ENCODE peak calls at places on chromosomes 4 and X, in four cellular contexts. P is mucosa of descending colon, B is AG08396, R is adrenal gland. H is an unnamed sample.

GRCh38 chr4:156923525-156923924 is 48.1 kb downstream of the PDGFC start:
- DNase-seq in R (no peak), B (no peak), P (no peak), H (no peak)

GRCh38 chr4:48910511-48910910 is 3.9 kb upstream of the OCIAD2 start:
- DNase-seq in P (no peak), R (no peak), B (no peak), H (no peak)

GRCh38 chr4:1984406-1985191 is 24.2 kb downstream of the NELFA start:
- DNase-seq in R (no peak), P (no peak), B (no peak), H (no peak)

GRCh38 chr4:38177792-38178665 is 217.8 kb downstream of the PTTG2 start:
- DNase-seq in R (no peak), B (no peak), P (peak), H (no peak)

GRCh38 chrX:23373129-23373804 is 38.6 kb downstream of the PTCHD1 start:
- DNase-seq in R (no peak), B (peak), P (no peak), H (no peak)

GRCh38 chr4:122469457-122469856 is 12.9 kb upstream of the IL2 start:
- DNase-seq in P (no peak), R (no peak), B (no peak), H (no peak)

GRCh38 chr4:67393699-67394281 is 151.5 kb downstream of the CENPC start:
- DNase-seq in R (peak), B (peak), P (no peak), H (no peak)

GRCh38 chrX:24325231-24325630 is 11.4 kb upstream of the SUPT20HL2 start:
- DNase-seq in B (no peak), R (no peak), P (no peak), H (no peak)

GRCh38 chr4:147578057-147578476 is 39.1 kb upstream of the TMEM184C start:
- DNase-seq in P (no peak), B (peak), R (peak), H (no peak)

GRCh38 chrX:9566150-9566621 is 101.3 kb downstream of the TBL1X start:
- DNase-seq in B (peak), P (peak), R (peak), H (no peak)

GRCh38 chr4:2871911-2872310 is 28.3 kb downstream of the ADD1 start:
- DNase-seq in B (no peak), P (no peak), R (no peak), H (no peak)

GRCh38 chr4:35500812-35501211 is 743.5 kb downstream of the ARAP2 start:
- DNase-seq in B (no peak), P (no peak), R (no peak), H (no peak)

GRCh38 chr4:173288296-173288695 is 45.9 kb downstream of the HMGB2 start:
- DNase-seq in R (peak), B (peak), P (no peak), H (peak)

GRCh38 chrX:104306180-104306579 is 51.4 kb upstream of the ESX1 start:
- DNase-seq in P (no peak), B (no peak), R (no peak), H (no peak)

GRCh38 chr4:41935652-41936021 is 408 bp downstream of the TMEM33 start:
- DNase-seq in B (peak), R (peak), P (no peak), H (no peak)

GRCh38 chr4:128812360-128812958 is 3.0 kb downstream of the JADE1 start:
- DNase-seq in P (peak), B (peak), R (peak), H (peak)

GRCh38 chr4:113090954-113091353 is 41.5 kb downstream of the ANK2 start:
- DNase-seq in B (no peak), P (no peak), R (no peak), H (no peak)

GRCh38 chr4:173415092-173415491 is 16.2 kb upstream of the SCRG1 start:
- DNase-seq in P (no peak), R (no peak), B (no peak), H (no peak)

GRCh38 chr4:31917334-31917733 is 1197.2 kb downstream of the PCDH7 start:
- DNase-seq in P (no peak), B (no peak), R (no peak), H (no peak)

GRCh38 chrX:2538016-2538415 is 37.2 kb upstream of the DHRSX start:
- DNase-seq in B (no peak), P (no peak), R (no peak), H (no peak)

GRCh38 chrX:19568422-19568821 is 53.1 kb upstream of the MAP3K15 start:
- DNase-seq in R (no peak), B (no peak), P (no peak), H (no peak)